ENCODE peak calls at places on chromosome 18, in eight cellular contexts. One of them, this sample, is unnamed.

GRCh38 chr18:26185267-26185666 is 41.0 kb upstream of the TAF4B start:
- DNase-seq in Daoy: no peak
- DNase-seq in NCI-H2029 treated with DMSO at 0.1 percent for 48 hours: no peak
- DNase-seq in endothelial cell: no peak
- DNase-seq in neural crest cell: no peak
- DNase-seq in NAMALWA: peak
- DNase-seq in stimulated activated CD8-positive, alpha-beta memory T cell treated with anti-CD3 and anti-CD28 coated beads, Interleukin-7, amount 100 ng/mL, for 24 hours: no peak
- DNase-seq in non-pigmented ciliary epithelial cell: no peak
- DNase-seq in this sample: peak

GRCh38 chr18:37299471-37300304 is 265.9 kb downstream of the CELF4 start:
- DNase-seq in Daoy: peak
- DNase-seq in NCI-H2029 treated with DMSO at 0.1 percent for 48 hours: peak
- DNase-seq in endothelial cell: no peak
- DNase-seq in neural crest cell: no peak
- DNase-seq in NAMALWA: peak
- DNase-seq in stimulated activated CD8-positive, alpha-beta memory T cell treated with anti-CD3 and anti-CD28 coated beads, Interleukin-7, amount 100 ng/mL, for 24 hours: no peak
- DNase-seq in non-pigmented ciliary epithelial cell: peak
- DNase-seq in this sample: peak

GRCh38 chr18:58682429-58683069 is 11.3 kb downstream of the MALT1 start:
- DNase-seq in Daoy: peak
- DNase-seq in NCI-H2029 treated with DMSO at 0.1 percent for 48 hours: peak
- DNase-seq in endothelial cell: no peak
- DNase-seq in neural crest cell: no peak
- DNase-seq in NAMALWA: no peak
- DNase-seq in stimulated activated CD8-positive, alpha-beta memory T cell treated with anti-CD3 and anti-CD28 coated beads, Interleukin-7, amount 100 ng/mL, for 24 hours: no peak
- DNase-seq in non-pigmented ciliary epithelial cell: no peak
- DNase-seq in this sample: no peak

GRCh38 chr18:63850010-63850409 is 37.5 kb upstream of the SERPINB2 start:
- DNase-seq in Daoy: peak
- DNase-seq in NCI-H2029 treated with DMSO at 0.1 percent for 48 hours: no peak
- DNase-seq in endothelial cell: peak
- DNase-seq in neural crest cell: peak
- DNase-seq in NAMALWA: peak
- DNase-seq in stimulated activated CD8-positive, alpha-beta memory T cell treated with anti-CD3 and anti-CD28 coated beads, Interleukin-7, amount 100 ng/mL, for 24 hours: no peak
- DNase-seq in non-pigmented ciliary epithelial cell: no peak
- DNase-seq in this sample: peak

GRCh38 chr18:54720590-54720989 is 107.7 kb upstream of the RAB27B start:
- DNase-seq in Daoy: no peak
- DNase-seq in NCI-H2029 treated with DMSO at 0.1 percent for 48 hours: no peak
- DNase-seq in endothelial cell: no peak
- DNase-seq in neural crest cell: no peak
- DNase-seq in NAMALWA: no peak
- DNase-seq in stimulated activated CD8-positive, alpha-beta memory T cell treated with anti-CD3 and anti-CD28 coated beads, Interleukin-7, amount 100 ng/mL, for 24 hours: no peak
- DNase-seq in non-pigmented ciliary epithelial cell: no peak
- DNase-seq in this sample: no peak

GRCh38 chr18:10514082-10514481 is 11.7 kb upstream of the NAPG start:
- DNase-seq in Daoy: no peak
- DNase-seq in NCI-H2029 treated with DMSO at 0.1 percent for 48 hours: no peak
- DNase-seq in endothelial cell: no peak
- DNase-seq in neural crest cell: no peak
- DNase-seq in NAMALWA: no peak
- DNase-seq in stimulated activated CD8-positive, alpha-beta memory T cell treated with anti-CD3 and anti-CD28 coated beads, Interleukin-7, amount 100 ng/mL, for 24 hours: no peak
- DNase-seq in non-pigmented ciliary epithelial cell: no peak
- DNase-seq in this sample: no peak

GRCh38 chr18:9704233-9705118 is 3.6 kb upstream of the RAB31 start:
- DNase-seq in Daoy: no peak
- DNase-seq in NCI-H2029 treated with DMSO at 0.1 percent for 48 hours: no peak
- DNase-seq in endothelial cell: no peak
- DNase-seq in neural crest cell: no peak
- DNase-seq in NAMALWA: no peak
- DNase-seq in stimulated activated CD8-positive, alpha-beta memory T cell treated with anti-CD3 and anti-CD28 coated beads, Interleukin-7, amount 100 ng/mL, for 24 hours: no peak
- DNase-seq in non-pigmented ciliary epithelial cell: no peak
- DNase-seq in this sample: no peak

GRCh38 chr18:36772339-36772738 is 56.5 kb downstream of the TPGS2 start:
- DNase-seq in Daoy: no peak
- DNase-seq in NCI-H2029 treated with DMSO at 0.1 percent for 48 hours: no peak
- DNase-seq in endothelial cell: no peak
- DNase-seq in neural crest cell: no peak
- DNase-seq in NAMALWA: no peak
- DNase-seq in stimulated activated CD8-positive, alpha-beta memory T cell treated with anti-CD3 and anti-CD28 coated beads, Interleukin-7, amount 100 ng/mL, for 24 hours: no peak
- DNase-seq in non-pigmented ciliary epithelial cell: no peak
- DNase-seq in this sample: no peak

GRCh38 chr18:25326231-25327042 is 25.5 kb downstream of the ZNF521 start:
- DNase-seq in Daoy: no peak
- DNase-seq in NCI-H2029 treated with DMSO at 0.1 percent for 48 hours: no peak
- DNase-seq in endothelial cell: no peak
- DNase-seq in neural crest cell: no peak
- DNase-seq in NAMALWA: no peak
- DNase-seq in stimulated activated CD8-positive, alpha-beta memory T cell treated with anti-CD3 and anti-CD28 coated beads, Interleukin-7, amount 100 ng/mL, for 24 hours: no peak
- DNase-seq in non-pigmented ciliary epithelial cell: no peak
- DNase-seq in this sample: no peak

GRCh38 chr18:55115606-55116005 is 156.3 kb upstream of the CCDC68 start:
- DNase-seq in Daoy: no peak
- DNase-seq in NCI-H2029 treated with DMSO at 0.1 percent for 48 hours: no peak
- DNase-seq in endothelial cell: no peak
- DNase-seq in neural crest cell: no peak
- DNase-seq in NAMALWA: no peak
- DNase-seq in stimulated activated CD8-positive, alpha-beta memory T cell treated with anti-CD3 and anti-CD28 coated beads, Interleukin-7, amount 100 ng/mL, for 24 hours: no peak
- DNase-seq in non-pigmented ciliary epithelial cell: no peak
- DNase-seq in this sample: no peak

GRCh38 chr18:9325716-9326115 is 8.9 kb upstream of the TWSG1 start:
- DNase-seq in Daoy: no peak
- DNase-seq in NCI-H2029 treated with DMSO at 0.1 percent for 48 hours: no peak
- DNase-seq in endothelial cell: no peak
- DNase-seq in neural crest cell: no peak
- DNase-seq in NAMALWA: no peak
- DNase-seq in stimulated activated CD8-positive, alpha-beta memory T cell treated with anti-CD3 and anti-CD28 coated beads, Interleukin-7, amount 100 ng/mL, for 24 hours: no peak
- DNase-seq in non-pigmented ciliary epithelial cell: no peak
- DNase-seq in this sample: no peak